ENCODE peak calls at places on chromosomes 5 and 9, in nine cellular contexts. One of them, this sample, is unnamed.

GRCh38 chr5:137845472-137845871 is 22.2 kb upstream of the MYOT start:
- DNase-seq in CD8-positive, alpha-beta T cell: no peak
- DNase-seq in breast epithelium: no peak
- DNase-seq in spleen: no peak
- DNase-seq in A673: no peak
- DNase-seq in RWPE1: no peak
- DNase-seq in neural progenitor cell: no peak
- DNase-seq in ovary: no peak
- DNase-seq in body of pancreas: no peak
- DNase-seq in this sample: no peak

GRCh38 chr9:71725590-71726338 is 42.5 kb downstream of the CEMIP2 start:
- DNase-seq in ovary: no peak
- DNase-seq in CD8-positive, alpha-beta T cell: no peak
- DNase-seq in A673: no peak
- DNase-seq in RWPE1: peak; percentile 87
- DNase-seq in spleen: no peak
- DNase-seq in neural progenitor cell: no peak
- DNase-seq in breast epithelium: peak; percentile 56
- DNase-seq in body of pancreas: no peak
- DNase-seq in this sample: no peak

GRCh38 chr9:74284596-74284995 is 212.5 kb upstream of the RORB start:
- DNase-seq in ovary: no peak
- DNase-seq in RWPE1: no peak
- DNase-seq in neural progenitor cell: no peak
- DNase-seq in spleen: no peak
- DNase-seq in breast epithelium: no peak
- DNase-seq in body of pancreas: no peak
- DNase-seq in A673: peak; percentile 52
- DNase-seq in CD8-positive, alpha-beta T cell: no peak
- DNase-seq in this sample: no peak

GRCh38 chr5:150621301-150621700 is 19.2 kb upstream of the SYNPO start:
- DNase-seq in spleen: no peak
- DNase-seq in RWPE1: no peak
- DNase-seq in CD8-positive, alpha-beta T cell: no peak
- DNase-seq in body of pancreas: no peak
- DNase-seq in breast epithelium: no peak
- DNase-seq in neural progenitor cell: no peak
- DNase-seq in A673: peak; percentile 43
- DNase-seq in ovary: no peak
- DNase-seq in this sample: no peak

GRCh38 chr5:2378976-2379375 is 372.5 kb downstream of the IRX2 start:
- DNase-seq in spleen: peak; percentile 45
- DNase-seq in CD8-positive, alpha-beta T cell: no peak
- DNase-seq in body of pancreas: no peak
- DNase-seq in ovary: no peak
- DNase-seq in neural progenitor cell: no peak
- DNase-seq in A673: no peak
- DNase-seq in RWPE1: no peak
- DNase-seq in breast epithelium: no peak
- DNase-seq in this sample: no peak

GRCh38 chr5:61289241-61289640 is 42.8 kb upstream of the ZSWIM6 start:
- DNase-seq in neural progenitor cell: peak; percentile 77
- DNase-seq in RWPE1: no peak
- DNase-seq in breast epithelium: no peak
- DNase-seq in spleen: no peak
- DNase-seq in CD8-positive, alpha-beta T cell: no peak
- DNase-seq in body of pancreas: no peak
- DNase-seq in ovary: no peak
- DNase-seq in A673: peak; percentile 72
- DNase-seq in this sample: no peak

GRCh38 chr9:105405514-105406131 is 42.2 kb upstream of the FSD1L start:
- DNase-seq in neural progenitor cell: peak; percentile 25
- DNase-seq in A673: no peak
- DNase-seq in CD8-positive, alpha-beta T cell: peak; percentile 68
- DNase-seq in ovary: no peak
- DNase-seq in spleen: no peak
- DNase-seq in breast epithelium: no peak
- DNase-seq in RWPE1: no peak
- DNase-seq in body of pancreas: no peak
- DNase-seq in this sample: no peak

GRCh38 chr5:5271606-5272321 is 131.6 kb downstream of the ADAMTS16 start:
- DNase-seq in CD8-positive, alpha-beta T cell: no peak
- DNase-seq in neural progenitor cell: peak; percentile 10
- DNase-seq in ovary: no peak
- DNase-seq in spleen: no peak
- DNase-seq in body of pancreas: no peak
- DNase-seq in breast epithelium: no peak
- DNase-seq in RWPE1: peak; percentile 17
- DNase-seq in A673: peak; percentile 89
- DNase-seq in this sample: no peak

GRCh38 chr5:147483961-147484707 is 25.7 kb downstream of the DPYSL3 start:
- DNase-seq in ovary: peak; percentile 82
- DNase-seq in CD8-positive, alpha-beta T cell: no peak
- DNase-seq in neural progenitor cell: no peak
- DNase-seq in RWPE1: peak; percentile 59
- DNase-seq in spleen: peak; percentile 75
- DNase-seq in body of pancreas: peak; percentile 29
- DNase-seq in A673: peak; percentile 76
- DNase-seq in breast epithelium: peak; percentile 39
- DNase-seq in this sample: no peak

GRCh38 chr5:89120719-89121118 is 237.7 kb upstream of the MEF2C start:
- DNase-seq in breast epithelium: no peak
- DNase-seq in CD8-positive, alpha-beta T cell: no peak
- DNase-seq in A673: no peak
- DNase-seq in body of pancreas: no peak
- DNase-seq in spleen: no peak
- DNase-seq in ovary: no peak
- DNase-seq in RWPE1: no peak
- DNase-seq in neural progenitor cell: no peak
- DNase-seq in this sample: no peak

GRCh38 chr9:110101531-110102161 is 106.3 kb downstream of the C9orf152 start:
- DNase-seq in ovary: no peak
- DNase-seq in body of pancreas: no peak
- DNase-seq in breast epithelium: no peak
- DNase-seq in A673: no peak
- DNase-seq in neural progenitor cell: no peak
- DNase-seq in RWPE1: no peak
- DNase-seq in CD8-positive, alpha-beta T cell: no peak
- DNase-seq in spleen: no peak
- DNase-seq in this sample: no peak

GRCh38 chr9:92711844-92712243 is 41.9 kb upstream of the IPPK start:
- DNase-seq in breast epithelium: no peak
- DNase-seq in neural progenitor cell: no peak
- DNase-seq in A673: peak; percentile 16
- DNase-seq in RWPE1: no peak
- DNase-seq in CD8-positive, alpha-beta T cell: no peak
- DNase-seq in ovary: no peak
- DNase-seq in spleen: no peak
- DNase-seq in body of pancreas: no peak
- DNase-seq in this sample: no peak

GRCh38 chr9:135974220-135974573 is 13.0 kb upstream of the UBAC1 start:
- DNase-seq in RWPE1: no peak
- DNase-seq in neural progenitor cell: no peak
- DNase-seq in spleen: no peak
- DNase-seq in CD8-positive, alpha-beta T cell: no peak
- DNase-seq in breast epithelium: no peak
- DNase-seq in ovary: no peak
- DNase-seq in body of pancreas: no peak
- DNase-seq in A673: no peak
- DNase-seq in this sample: no peak
- TF ChIP-seq CTCF in RWPE1: no peak
- TF ChIP-seq CTCF in neural progenitor cell: peak; percentile 41
- TF ChIP-seq CTCF in spleen: no peak
- TF ChIP-seq CTCF in CD8-positive, alpha-beta T cell: no peak
- TF ChIP-seq CTCF in breast epithelium: no peak
- TF ChIP-seq CTCF in ovary: no peak
- TF ChIP-seq CTCF in body of pancreas: no peak
- TF ChIP-seq CTCF in A673: peak; percentile 63
- TF ChIP-seq CTCF in this sample: peak; percentile 25

GRCh38 chr5:96922452-96923244 is 13.2 kb upstream of the LNPEP start:
- DNase-seq in RWPE1: no peak
- DNase-seq in neural progenitor cell: no peak
- DNase-seq in A673: no peak
- DNase-seq in breast epithelium: no peak
- DNase-seq in CD8-positive, alpha-beta T cell: no peak
- DNase-seq in ovary: no peak
- DNase-seq in body of pancreas: no peak
- DNase-seq in spleen: no peak
- DNase-seq in this sample: no peak

GRCh38 chr5:96924016-96924443 is 11.8 kb upstream of the LNPEP start:
- DNase-seq in spleen: no peak
- DNase-seq in body of pancreas: no peak
- DNase-seq in A673: no peak
- DNase-seq in RWPE1: peak; percentile 51
- DNase-seq in CD8-positive, alpha-beta T cell: peak; percentile 63
- DNase-seq in neural progenitor cell: no peak
- DNase-seq in ovary: no peak
- DNase-seq in breast epithelium: no peak
- DNase-seq in this sample: no peak

GRCh38 chr5:96920956-96921355 is 14.9 kb upstream of the LNPEP start:
- DNase-seq in CD8-positive, alpha-beta T cell: no peak
- DNase-seq in A673: no peak
- DNase-seq in RWPE1: no peak
- DNase-seq in neural progenitor cell: no peak
- DNase-seq in spleen: no peak
- DNase-seq in body of pancreas: no peak
- DNase-seq in breast epithelium: no peak
- DNase-seq in ovary: no peak
- DNase-seq in this sample: no peak

DNA sequence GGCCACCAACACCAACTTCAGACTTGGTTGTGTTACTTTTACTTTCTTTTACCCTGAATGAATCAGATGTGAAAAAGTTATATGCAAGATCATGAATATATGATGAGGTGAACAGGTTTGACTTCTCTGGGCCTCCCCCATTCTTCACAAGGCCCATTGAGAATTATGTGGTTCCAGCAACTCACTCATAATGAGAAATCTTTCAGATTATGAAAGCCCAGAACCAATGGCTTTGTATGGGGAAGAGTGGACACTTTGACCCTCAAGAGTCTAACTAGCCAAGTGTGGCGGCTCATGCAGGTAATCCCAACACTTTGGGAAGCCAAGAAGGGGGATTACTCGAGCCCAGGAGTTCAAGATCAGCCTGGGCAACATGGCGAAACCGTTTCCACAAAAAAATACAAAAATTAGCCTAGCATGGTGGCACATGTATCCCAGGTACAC is 16.1 kb upstream of the LNPEP start:
- DNase-seq in neural progenitor cell: no peak
- DNase-seq in A673: no peak
- DNase-seq in ovary: no peak
- DNase-seq in body of pancreas: no peak
- DNase-seq in RWPE1: no peak
- DNase-seq in breast epithelium: no peak
- DNase-seq in spleen: no peak
- DNase-seq in CD8-positive, alpha-beta T cell: no peak
- DNase-seq in this sample: no peak
- TF ChIP-seq CTCF in neural progenitor cell: no peak
- TF ChIP-seq CTCF in A673: no peak
- TF ChIP-seq CTCF in ovary: no peak
- TF ChIP-seq CTCF in body of pancreas: no peak
- TF ChIP-seq CTCF in RWPE1: no peak
- TF ChIP-seq CTCF in breast epithelium: no peak
- TF ChIP-seq CTCF in spleen: no peak
- TF ChIP-seq CTCF in CD8-positive, alpha-beta T cell: no peak
- TF ChIP-seq CTCF in this sample: no peak

GRCh38 chr9:107674937-107675277 is 185.3 kb upstream of the KLF4 start:
- DNase-seq in CD8-positive, alpha-beta T cell: no peak
- DNase-seq in neural progenitor cell: no peak
- DNase-seq in A673: no peak
- DNase-seq in body of pancreas: no peak
- DNase-seq in spleen: no peak
- DNase-seq in RWPE1: no peak
- DNase-seq in ovary: no peak
- DNase-seq in breast epithelium: no peak
- DNase-seq in this sample: no peak
- TF ChIP-seq CTCF in CD8-positive, alpha-beta T cell: no peak
- TF ChIP-seq CTCF in neural progenitor cell: no peak
- TF ChIP-seq CTCF in A673: no peak
- TF ChIP-seq CTCF in body of pancreas: no peak
- TF ChIP-seq CTCF in spleen: no peak
- TF ChIP-seq CTCF in RWPE1: no peak
- TF ChIP-seq CTCF in ovary: no peak
- TF ChIP-seq CTCF in breast epithelium: no peak
- TF ChIP-seq CTCF in this sample: no peak

GRCh38 chr5:109409844-109410388 is at the start of gene PJA2:
- DNase-seq in RWPE1: peak; percentile 99
- DNase-seq in neural progenitor cell: peak; percentile 100
- DNase-seq in body of pancreas: peak; percentile 99
- DNase-seq in A673: peak; percentile 100
- DNase-seq in breast epithelium: peak; percentile 99
- DNase-seq in spleen: peak; percentile 99
- DNase-seq in CD8-positive, alpha-beta T cell: peak; percentile 96
- DNase-seq in ovary: peak; percentile 98
- DNase-seq in this sample: peak; percentile 100
- TF ChIP-seq CTCF in RWPE1: no peak
- TF ChIP-seq CTCF in neural progenitor cell: peak; percentile 30
- TF ChIP-seq CTCF in body of pancreas: peak; percentile 23
- TF ChIP-seq CTCF in A673: no peak
- TF ChIP-seq CTCF in breast epithelium: peak; percentile 66
- TF ChIP-seq CTCF in spleen: peak; percentile 32
- TF ChIP-seq CTCF in CD8-positive, alpha-beta T cell: peak; percentile 39
- TF ChIP-seq CTCF in ovary: peak; percentile 64
- TF ChIP-seq CTCF in this sample: peak; percentile 58

GRCh38 chr5:171606414-171607024 is 179.1 kb upstream of the SMIM23 start:
- DNase-seq in CD8-positive, alpha-beta T cell: no peak
- DNase-seq in A673: peak; percentile 19
- DNase-seq in body of pancreas: no peak
- DNase-seq in spleen: no peak
- DNase-seq in RWPE1: no peak
- DNase-seq in neural progenitor cell: no peak
- DNase-seq in breast epithelium: no peak
- DNase-seq in ovary: no peak
- DNase-seq in this sample: no peak
- TF ChIP-seq CTCF in CD8-positive, alpha-beta T cell: peak; percentile 23
- TF ChIP-seq CTCF in A673: peak; percentile 49
- TF ChIP-seq CTCF in body of pancreas: no peak
- TF ChIP-seq CTCF in spleen: no peak
- TF ChIP-seq CTCF in RWPE1: peak; percentile 31
- TF ChIP-seq CTCF in neural progenitor cell: peak; percentile 43
- TF ChIP-seq CTCF in breast epithelium: no peak
- TF ChIP-seq CTCF in ovary: no peak
- TF ChIP-seq CTCF in this sample: peak; percentile 65

DNA sequence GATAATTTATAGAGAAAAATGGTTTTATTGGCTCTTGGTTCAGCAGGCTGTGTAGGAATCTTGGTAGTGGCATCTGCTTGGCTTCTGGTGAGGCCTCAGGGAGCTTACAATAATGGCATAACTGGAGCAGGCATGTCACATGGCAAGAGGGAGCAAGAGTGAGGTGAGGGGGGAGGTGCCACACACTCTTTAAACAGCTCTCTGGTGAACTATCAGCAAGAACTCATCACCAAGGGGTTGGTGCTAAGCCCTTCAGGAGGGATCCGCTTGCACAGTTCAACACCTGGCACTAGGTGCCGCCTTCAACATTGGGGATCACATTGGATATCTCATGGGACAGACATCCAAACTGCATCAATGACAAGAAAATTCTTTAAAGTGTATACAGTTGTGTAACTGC is 10.5 kb downstream of the GPBP1 start:
- DNase-seq in neural progenitor cell: no peak
- DNase-seq in RWPE1: peak; percentile 29
- DNase-seq in body of pancreas: no peak
- DNase-seq in breast epithelium: no peak
- DNase-seq in spleen: no peak
- DNase-seq in ovary: no peak
- DNase-seq in CD8-positive, alpha-beta T cell: no peak
- DNase-seq in A673: no peak
- DNase-seq in this sample: no peak
- TF ChIP-seq CTCF in neural progenitor cell: no peak
- TF ChIP-seq CTCF in RWPE1: no peak
- TF ChIP-seq CTCF in body of pancreas: no peak
- TF ChIP-seq CTCF in breast epithelium: no peak
- TF ChIP-seq CTCF in spleen: no peak
- TF ChIP-seq CTCF in ovary: no peak
- TF ChIP-seq CTCF in CD8-positive, alpha-beta T cell: no peak
- TF ChIP-seq CTCF in A673: peak; percentile 9
- TF ChIP-seq CTCF in this sample: no peak

This sample was measured in chondrocyte.